ENCODE peak calls at places on chromosomes 13 and 19, in seven cellular contexts. One of them, this sample, is unnamed.

GRCh38 chr13:113890758-113891480 is 27.0 kb upstream of the GAS6 start:
- DNase-seq in K562: no peak
- DNase-seq in heart right ventricle: no peak
- DNase-seq in BJ: no peak
- DNase-seq in GM12864: no peak
- DNase-seq in pancreas: no peak
- DNase-seq in fibroblast of pulmonary artery: no peak
- DNase-seq in this sample: no peak

GRCh38 chr19:48874309-48875135 is 2.3 kb downstream of the PPP1R15A start:
- DNase-seq in K562: peak
- DNase-seq in BJ: no peak
- DNase-seq in pancreas: no peak
- DNase-seq in GM12864: no peak
- DNase-seq in heart right ventricle: no peak
- DNase-seq in fibroblast of pulmonary artery: peak
- DNase-seq in this sample: no peak

GRCh38 chr19:45920458-45920857 is 5.9 kb upstream of the NANOS2 start:
- DNase-seq in heart right ventricle: no peak
- DNase-seq in BJ: no peak
- DNase-seq in K562: peak
- DNase-seq in GM12864: no peak
- DNase-seq in fibroblast of pulmonary artery: no peak
- DNase-seq in pancreas: no peak
- DNase-seq in this sample: no peak

GRCh38 chr13:41960700-41961697 is at the start of gene VWA8:
- DNase-seq in GM12864: peak
- DNase-seq in pancreas: peak
- DNase-seq in fibroblast of pulmonary artery: peak
- DNase-seq in BJ: no peak
- DNase-seq in heart right ventricle: peak
- DNase-seq in K562: peak
- DNase-seq in this sample: peak

GRCh38 chr13:23268441-23268840 is 87.7 kb downstream of the SGCG start:
- DNase-seq in heart right ventricle: no peak
- DNase-seq in GM12864: peak
- DNase-seq in K562: no peak
- DNase-seq in BJ: no peak
- DNase-seq in fibroblast of pulmonary artery: no peak
- DNase-seq in pancreas: no peak
- DNase-seq in this sample: no peak

GRCh38 chr13:101390461-101390860 is 25.8 kb downstream of the NALCN start:
- DNase-seq in BJ: peak
- DNase-seq in pancreas: no peak
- DNase-seq in K562: no peak
- DNase-seq in heart right ventricle: no peak
- DNase-seq in fibroblast of pulmonary artery: peak
- DNase-seq in GM12864: no peak
- DNase-seq in this sample: no peak

GRCh38 chr19:43532571-43532961 is 422 bp upstream of the ZNF575 start:
- DNase-seq in heart right ventricle: no peak
- DNase-seq in BJ: no peak
- DNase-seq in GM12864: no peak
- DNase-seq in K562: no peak
- DNase-seq in fibroblast of pulmonary artery: no peak
- DNase-seq in pancreas: peak
- DNase-seq in this sample: no peak

GRCh38 chr19:50835785-50836542 is 2.6 kb upstream of the KLK15 start:
- DNase-seq in K562: peak
- DNase-seq in heart right ventricle: peak
- DNase-seq in pancreas: peak
- DNase-seq in fibroblast of pulmonary artery: peak
- DNase-seq in GM12864: no peak
- DNase-seq in BJ: no peak
- DNase-seq in this sample: no peak

GRCh38 chr19:40806385-40807146 is 7.6 kb downstream of the EGLN2 start:
- DNase-seq in K562: peak
- DNase-seq in pancreas: peak
- DNase-seq in heart right ventricle: peak
- DNase-seq in BJ: peak
- DNase-seq in GM12864: no peak
- DNase-seq in fibroblast of pulmonary artery: peak
- DNase-seq in this sample: peak

DNA sequence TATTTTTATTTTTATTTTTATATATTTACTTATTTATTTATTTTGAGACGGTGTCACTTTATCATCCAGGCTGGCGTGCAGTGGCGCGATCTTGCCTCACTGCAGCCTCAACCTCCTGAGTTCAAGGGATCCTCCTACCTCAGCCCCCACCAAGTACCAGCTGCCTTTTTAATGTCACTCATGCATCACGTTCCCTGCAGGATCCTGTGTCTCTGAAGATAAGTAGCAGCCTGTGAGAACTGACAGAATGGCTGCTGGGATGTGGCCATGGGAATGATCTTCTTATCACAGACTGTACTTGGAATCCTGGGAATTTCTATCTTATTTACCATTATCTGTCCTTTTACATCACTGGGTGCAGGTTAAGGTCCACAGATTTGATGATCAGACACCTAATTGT is 9.2 kb upstream of the ZNF761 start:
- DNase-seq in heart right ventricle: no peak
- DNase-seq in fibroblast of pulmonary artery: no peak
- DNase-seq in pancreas: no peak
- DNase-seq in GM12864: no peak
- DNase-seq in BJ: no peak
- DNase-seq in K562: no peak
- DNase-seq in this sample: no peak
- H3K4me3 ChIP-seq in heart right ventricle: no peak
- H3K4me3 ChIP-seq in fibroblast of pulmonary artery: no peak
- H3K4me3 ChIP-seq in pancreas: no peak
- H3K4me3 ChIP-seq in GM12864: no peak
- H3K4me3 ChIP-seq in BJ: no peak
- H3K4me3 ChIP-seq in K562: no peak
- H3K4me3 ChIP-seq in this sample: no peak

GRCh38 chr13:19817106-19817505 is 34.4 kb upstream of the PSPC1 start:
- DNase-seq in pancreas: no peak
- DNase-seq in fibroblast of pulmonary artery: no peak
- DNase-seq in BJ: no peak
- DNase-seq in heart right ventricle: no peak
- DNase-seq in K562: no peak
- DNase-seq in GM12864: no peak
- DNase-seq in this sample: no peak

GRCh38 chr13:19822673-19823072 is 39.9 kb upstream of the PSPC1 start:
- DNase-seq in GM12864: no peak
- DNase-seq in heart right ventricle: no peak
- DNase-seq in BJ: no peak
- DNase-seq in pancreas: no peak
- DNase-seq in K562: no peak
- DNase-seq in fibroblast of pulmonary artery: no peak
- DNase-seq in this sample: no peak

GRCh38 chr13:19818223-19818842 is 35.6 kb upstream of the PSPC1 start:
- DNase-seq in pancreas: peak
- DNase-seq in fibroblast of pulmonary artery: peak
- DNase-seq in BJ: no peak
- DNase-seq in heart right ventricle: no peak
- DNase-seq in K562: peak
- DNase-seq in GM12864: no peak
- DNase-seq in this sample: no peak

GRCh38 chr13:19817510-19818158 is 34.9 kb upstream of the PSPC1 start:
- DNase-seq in K562: no peak
- DNase-seq in BJ: no peak
- DNase-seq in heart right ventricle: no peak
- DNase-seq in fibroblast of pulmonary artery: no peak
- DNase-seq in pancreas: no peak
- DNase-seq in GM12864: no peak
- DNase-seq in this sample: no peak
- TF ChIP-seq CTCF in K562: no peak
- TF ChIP-seq CTCF in BJ: no peak
- TF ChIP-seq CTCF in heart right ventricle: no peak
- TF ChIP-seq CTCF in fibroblast of pulmonary artery: no peak
- TF ChIP-seq CTCF in pancreas: no peak
- TF ChIP-seq CTCF in GM12864: no peak
- TF ChIP-seq CTCF in this sample: no peak

DNA sequence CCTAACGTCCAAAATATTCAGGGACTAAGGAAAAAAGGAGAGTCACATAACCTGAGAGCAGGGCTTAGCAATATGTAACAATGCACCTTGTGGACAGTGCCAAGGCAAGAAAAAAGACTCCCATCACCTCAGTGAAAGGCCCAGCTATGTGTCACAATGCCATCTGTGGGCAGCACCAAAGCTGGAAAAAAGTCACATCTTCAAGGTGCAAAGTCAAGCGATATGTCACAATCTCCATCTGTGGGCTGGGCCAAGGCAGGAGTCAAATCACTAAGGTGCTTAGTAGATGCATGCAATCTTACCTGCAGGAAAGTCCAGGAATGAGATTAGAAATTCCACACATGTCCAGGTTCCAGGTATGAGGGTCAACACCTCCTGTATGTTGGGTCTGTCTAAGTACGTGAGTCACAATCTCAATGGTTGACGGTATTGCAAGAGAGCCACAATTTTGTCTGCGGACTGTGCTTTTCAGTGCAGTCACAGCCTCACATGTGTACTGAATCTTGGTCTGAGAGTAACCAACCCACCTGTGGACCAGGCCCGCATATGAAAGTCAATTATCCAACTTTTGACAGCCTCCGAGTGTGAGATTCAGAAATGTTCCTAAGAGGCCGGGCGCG is 14.8 kb upstream of the ZNF43 start:
- DNase-seq in K562: no peak
- DNase-seq in fibroblast of pulmonary artery: no peak
- DNase-seq in pancreas: no peak
- DNase-seq in GM12864: no peak
- DNase-seq in BJ: no peak
- DNase-seq in heart right ventricle: no peak
- DNase-seq in this sample: no peak
- H3K4me3 ChIP-seq in K562: peak
- H3K4me3 ChIP-seq in fibroblast of pulmonary artery: peak
- H3K4me3 ChIP-seq in pancreas: no peak
- H3K4me3 ChIP-seq in GM12864: peak
- H3K4me3 ChIP-seq in BJ: peak
- H3K4me3 ChIP-seq in heart right ventricle: peak
- H3K4me3 ChIP-seq in this sample: peak

DNA sequence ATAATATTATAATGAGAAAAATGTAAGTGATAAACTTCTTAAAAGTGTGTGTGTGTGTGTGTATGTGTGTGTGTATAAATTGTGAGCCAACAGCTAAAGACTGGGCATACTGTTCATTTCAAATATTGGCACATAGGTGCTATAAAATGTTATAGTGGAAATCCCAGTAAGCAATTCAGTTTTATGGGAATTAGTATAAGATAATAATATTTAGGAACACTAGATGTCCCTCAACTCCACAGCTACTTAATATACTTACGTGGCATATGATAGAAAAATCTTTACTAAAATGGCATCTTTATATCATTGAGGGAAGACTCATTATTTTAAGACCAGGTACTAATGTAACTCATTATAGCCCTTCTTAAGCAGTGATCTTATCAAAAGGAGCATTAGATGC is 266.3 kb downstream of the MAB21L1 start:
- DNase-seq in pancreas: no peak
- DNase-seq in GM12864: no peak
- DNase-seq in heart right ventricle: no peak
- DNase-seq in BJ: no peak
- DNase-seq in K562: no peak
- DNase-seq in fibroblast of pulmonary artery: peak
- DNase-seq in this sample: no peak
- TF ChIP-seq CTCF in pancreas: no peak
- TF ChIP-seq CTCF in GM12864: no peak
- TF ChIP-seq CTCF in heart right ventricle: no peak
- TF ChIP-seq CTCF in BJ: no peak
- TF ChIP-seq CTCF in K562: no peak
- TF ChIP-seq CTCF in fibroblast of pulmonary artery: peak
- TF ChIP-seq CTCF in this sample: no peak

DNA sequence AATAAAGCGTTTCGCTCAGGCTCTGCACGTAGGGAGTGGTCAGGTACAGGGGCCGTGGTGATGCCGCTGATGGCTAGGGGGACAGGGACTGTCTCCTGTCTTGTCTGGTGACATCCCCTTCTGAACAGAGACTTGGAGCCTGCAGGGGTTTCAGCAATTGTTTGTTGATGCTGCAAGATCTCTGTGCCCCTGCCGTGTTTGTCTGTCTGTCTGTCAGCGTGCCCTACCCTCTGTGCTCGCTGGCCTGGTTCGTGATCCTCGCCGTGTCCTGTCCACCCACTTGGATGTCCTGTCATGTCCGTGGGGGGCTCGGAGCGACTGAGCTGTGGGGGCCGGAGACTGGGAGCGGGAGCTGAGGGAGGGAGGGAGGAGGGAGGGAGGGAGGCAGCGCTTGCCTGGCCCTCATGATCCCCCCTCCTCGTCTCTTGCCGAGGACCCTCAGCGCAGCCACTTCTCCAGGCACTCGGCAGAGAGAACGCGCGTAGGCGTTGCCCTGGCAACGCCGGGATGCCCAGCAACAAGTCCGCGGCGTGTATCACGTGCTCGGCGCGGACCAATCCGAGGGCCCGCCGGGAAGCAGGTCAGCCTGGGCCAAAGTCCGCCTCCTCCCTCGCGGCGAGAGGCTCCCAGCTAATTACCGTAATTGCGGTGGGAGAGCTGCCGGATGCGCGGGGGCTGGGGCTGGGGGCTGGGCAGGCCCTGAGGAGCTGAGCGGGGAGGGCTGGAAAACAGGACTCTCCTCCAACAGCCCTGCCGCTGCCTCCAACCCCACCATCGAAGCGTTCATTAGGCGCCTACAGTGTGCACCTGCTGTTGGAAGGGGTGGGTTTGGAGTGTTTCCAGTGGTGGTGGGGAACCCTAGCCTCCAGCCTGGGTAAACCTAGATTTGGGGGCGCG is 31.9 kb upstream of the FEM1A start:
- DNase-seq in K562: peak
- DNase-seq in pancreas: peak
- DNase-seq in fibroblast of pulmonary artery: peak
- DNase-seq in GM12864: peak
- DNase-seq in heart right ventricle: peak
- DNase-seq in BJ: peak
- DNase-seq in this sample: peak
- H3K4me3 ChIP-seq in K562: no peak
- H3K4me3 ChIP-seq in pancreas: no peak
- H3K4me3 ChIP-seq in fibroblast of pulmonary artery: peak
- H3K4me3 ChIP-seq in GM12864: peak
- H3K4me3 ChIP-seq in heart right ventricle: peak
- H3K4me3 ChIP-seq in BJ: peak
- H3K4me3 ChIP-seq in this sample: peak

DNA sequence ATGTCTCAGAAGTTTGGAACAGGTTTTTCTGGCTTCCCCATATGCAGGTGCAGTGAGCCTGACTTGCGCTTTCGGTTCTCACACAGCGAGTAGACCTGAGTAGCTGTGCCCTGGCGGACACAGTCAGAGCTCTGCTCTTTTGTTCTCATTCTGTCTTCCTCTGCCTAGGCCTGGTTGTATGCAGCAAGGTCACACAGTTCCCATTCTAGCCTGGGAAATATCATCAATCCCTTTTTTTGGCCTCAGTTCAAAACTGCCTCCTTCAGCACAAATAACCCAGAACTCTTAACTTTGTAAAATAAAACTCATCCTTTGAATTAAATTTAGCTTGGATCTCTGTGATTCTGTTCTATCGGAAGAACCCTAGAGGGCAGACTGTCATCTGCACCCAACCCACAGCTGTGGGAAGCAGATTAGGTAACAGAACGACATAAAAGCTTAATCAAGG is 10.2 kb downstream of the OXGR1 start:
- DNase-seq in GM12864: peak
- DNase-seq in pancreas: peak
- DNase-seq in BJ: no peak
- DNase-seq in heart right ventricle: no peak
- DNase-seq in K562: peak
- DNase-seq in fibroblast of pulmonary artery: peak
- DNase-seq in this sample: no peak
- TF ChIP-seq CTCF in GM12864: peak
- TF ChIP-seq CTCF in pancreas: no peak
- TF ChIP-seq CTCF in BJ: no peak
- TF ChIP-seq CTCF in heart right ventricle: no peak
- TF ChIP-seq CTCF in K562: no peak
- TF ChIP-seq CTCF in fibroblast of pulmonary artery: peak
- TF ChIP-seq CTCF in this sample: no peak

GRCh38 chr13:31328549-31329229 is 128.9 kb downstream of the B3GLCT start:
- DNase-seq in pancreas: no peak
- DNase-seq in GM12864: no peak
- DNase-seq in heart right ventricle: no peak
- DNase-seq in fibroblast of pulmonary artery: peak
- DNase-seq in BJ: no peak
- DNase-seq in K562: no peak
- DNase-seq in this sample: no peak
- H3K4me3 ChIP-seq in pancreas: no peak
- H3K4me3 ChIP-seq in GM12864: no peak
- H3K4me3 ChIP-seq in heart right ventricle: no peak
- H3K4me3 ChIP-seq in fibroblast of pulmonary artery: no peak
- H3K4me3 ChIP-seq in BJ: no peak
- H3K4me3 ChIP-seq in K562: no peak
- H3K4me3 ChIP-seq in this sample: no peak

This sample was measured in AG04449.